ENCODE peak calls at places on chromosomes 5 and 9, in seven cellular contexts. P is right lobe of liver; Z is bronchial epithelial cell; I is WERI-Rb-1; U is epithelial cell of proximal tubule; R is CD4-positive, alpha-beta T cell; M is WTC11. F is an unnamed sample.

GRCh38 chr5:38866362-38867070 is 20.7 kb downstream of the OSMR start:
- DNase-seq in P (no peak), Z (no peak), I (no peak), U (no peak), R (no peak), M (no peak), F (no peak)

GRCh38 chr5:133396187-133396621 is 216.1 kb downstream of the FSTL4 start:
- DNase-seq in P (no peak), Z (no peak), I (no peak), U (no peak), R (no peak), M (peak; percentile 47), F (no peak)

GRCh38 chr5:150140830-150141229 is 14.8 kb downstream of the PDGFRB start:
- DNase-seq in P (no peak), Z (no peak), I (no peak), U (no peak), R (no peak), M (no peak), F (no peak)

GRCh38 chr9:131227112-131228058 is 48.9 kb downstream of the FAM78A start:
- DNase-seq in P (peak; percentile 62), Z (no peak), I (no peak), U (no peak), R (no peak), M (no peak), F (no peak)

GRCh38 chr5:171999877-172000276 is 6.6 kb downstream of the FBXW11 start:
- DNase-seq in P (no peak), Z (peak; percentile 58), I (no peak), U (no peak), R (no peak), M (no peak), F (no peak)

GRCh38 chr5:163619951-163620350 is 114.5 kb downstream of the MAT2B start:
- DNase-seq in P (no peak), Z (no peak), I (peak; percentile 17), U (no peak), R (no peak), M (no peak), F (no peak)

GRCh38 chr5:168219515-168220410 is 71.7 kb upstream of the WWC1 start:
- DNase-seq in P (no peak), Z (peak; percentile 71), I (peak; percentile 53), U (peak; percentile 41), R (no peak), M (peak; percentile 59), F (peak; percentile 56)

GRCh38 chr5:142904421-142904820 is 134.2 kb downstream of the ARHGAP26 start:
- DNase-seq in P (no peak), Z (peak; percentile 91), I (no peak), U (no peak), R (no peak), M (no peak), F (no peak)

GRCh38 chr5:128475693-128476092 is 62.4 kb downstream of the FBN2 start:
- DNase-seq in P (no peak), Z (no peak), I (no peak), U (no peak), R (no peak), M (no peak), F (no peak)

GRCh38 chr9:124218438-124219289 is 39.1 kb upstream of the NEK6 start:
- DNase-seq in P (peak; percentile 69), Z (peak; percentile 67), I (no peak), U (no peak), R (no peak), M (no peak), F (no peak)

GRCh38 chr5:1762878-1763547 is 36.6 kb downstream of the MRPL36 start:
- DNase-seq in P (peak; percentile 5), Z (no peak), I (peak; percentile 5), U (no peak), R (no peak), M (no peak), F (no peak)

GRCh38 chr9:18997151-18997550 is 35.9 kb downstream of the SAXO1 start:
- DNase-seq in P (no peak), Z (peak; percentile 1), I (no peak), U (no peak), R (no peak), M (no peak), F (no peak)

GRCh38 chr9:106737516-106737915 is 125.5 kb upstream of the ZNF462 start:
- DNase-seq in P (no peak), Z (no peak), I (no peak), U (no peak), R (no peak), M (no peak), F (no peak)

GRCh38 chr9:96065482-96066251 is 190.2 kb downstream of the ERCC6L2 start:
- DNase-seq in P (no peak), Z (no peak), I (no peak), U (no peak), R (no peak), M (no peak), F (no peak)

GRCh38 chr9:113737414-113738271 is 138.5 kb upstream of the ZNF618 start:
- DNase-seq in P (no peak), Z (peak; percentile 50), I (peak; percentile 73), U (no peak), R (no peak), M (peak; percentile 70), F (peak; percentile 73)

GRCh38 chr5:140265845-140266244 is 37.1 kb downstream of the PFDN1 start:
- DNase-seq in P (no peak), Z (no peak), I (no peak), U (no peak), R (no peak), M (no peak), F (no peak)

GRCh38 chr9:16039103-16039987 is 486.5 kb downstream of the CCDC171 start:
- DNase-seq in P (no peak), Z (no peak), I (peak; percentile 58), U (no peak), R (no peak), M (peak; percentile 69), F (no peak)

GRCh38 chr5:133993152-133993548 is 11.6 kb downstream of the VDAC1 start:
- DNase-seq in P (no peak), Z (peak; percentile 51), I (no peak), U (no peak), R (no peak), M (no peak), F (no peak)

DNA sequence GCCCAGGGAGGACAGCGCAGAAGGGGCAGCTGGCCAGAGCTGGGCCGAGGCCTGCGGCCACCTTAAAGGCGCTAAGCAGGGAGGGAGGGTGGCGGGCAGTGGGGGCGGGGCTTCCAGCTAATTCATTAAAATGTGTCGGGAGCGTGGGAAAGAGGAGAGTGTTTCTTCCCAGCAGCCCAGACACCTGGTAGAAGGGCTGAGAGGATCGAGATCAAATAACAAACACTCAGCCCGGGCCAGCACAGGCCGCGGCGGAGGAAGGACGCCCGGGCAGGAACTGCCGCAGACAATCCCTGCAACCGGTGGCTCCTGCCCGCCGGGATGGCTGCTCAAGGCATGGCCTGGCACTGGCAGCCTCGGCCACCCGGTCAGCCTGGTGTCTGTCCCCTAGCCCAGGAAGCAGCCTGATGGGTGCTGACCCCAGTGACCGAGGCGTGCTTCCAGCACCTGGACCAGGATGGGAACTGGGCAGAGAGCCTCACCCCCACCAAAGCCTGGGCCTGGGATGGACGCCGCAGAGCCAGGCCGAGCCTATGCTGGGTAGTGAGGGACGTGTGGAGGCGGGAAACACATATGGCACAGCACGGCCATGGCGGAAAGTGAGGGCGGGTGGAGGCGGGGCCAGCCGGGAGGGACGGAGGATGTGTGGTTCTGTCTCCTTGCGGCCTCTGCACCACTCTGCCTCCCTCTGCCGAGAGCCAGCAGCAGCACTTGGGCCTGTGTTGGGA is 3.2 kb upstream of the NRARP start:
- DNase-seq in P (peak; percentile 68), Z (peak; percentile 55), I (peak; percentile 92), U (no peak), R (peak; percentile 44), M (peak; percentile 69), F (peak; percentile 90)
- TF ChIP-seq CTCF in P (no peak), Z (peak; percentile 47), I (peak; percentile 58), U (peak; percentile 7), R (no peak), M (no peak), F (no peak)

DNA sequence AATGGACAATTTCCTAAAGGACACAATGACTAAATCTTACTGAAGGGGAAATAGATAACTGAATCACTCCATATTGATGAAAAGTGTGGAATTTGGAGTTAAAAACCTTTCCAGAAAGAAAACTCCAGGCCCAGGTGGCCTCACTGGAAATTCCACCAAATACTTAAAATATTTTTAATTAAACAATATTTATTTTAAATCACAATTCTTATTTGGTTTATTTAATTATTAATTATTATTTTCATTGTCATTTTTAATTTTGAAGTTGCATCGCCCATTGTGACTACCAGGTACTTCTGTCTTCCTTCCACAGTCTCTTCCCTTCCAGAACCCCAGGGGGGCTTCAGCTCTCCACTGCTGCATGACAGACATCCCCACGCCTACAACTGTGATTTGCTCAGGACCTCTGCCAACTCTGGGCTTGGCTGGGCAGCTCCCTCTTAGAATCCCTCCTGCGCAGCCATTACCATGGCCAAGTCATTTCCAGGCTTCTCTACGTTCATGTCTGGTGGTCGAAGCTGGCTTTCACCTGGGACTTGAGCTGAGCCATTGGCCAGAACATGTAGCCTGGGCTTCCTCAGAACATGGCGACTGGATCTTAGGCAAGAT is 16.4 kb upstream of the GADD45G start:
- DNase-seq in P (no peak), Z (no peak), I (no peak), U (no peak), R (no peak), M (no peak), F (no peak)
- TF ChIP-seq CTCF in P (no peak), Z (no peak), I (no peak), U (no peak), R (no peak), M (no peak), F (no peak)

GRCh38 chr9:31808770-31809169 is 575.7 kb upstream of the ACO1 start:
- DNase-seq in P (no peak), Z (no peak), I (no peak), U (no peak), R (no peak), M (no peak), F (no peak)

DNA sequence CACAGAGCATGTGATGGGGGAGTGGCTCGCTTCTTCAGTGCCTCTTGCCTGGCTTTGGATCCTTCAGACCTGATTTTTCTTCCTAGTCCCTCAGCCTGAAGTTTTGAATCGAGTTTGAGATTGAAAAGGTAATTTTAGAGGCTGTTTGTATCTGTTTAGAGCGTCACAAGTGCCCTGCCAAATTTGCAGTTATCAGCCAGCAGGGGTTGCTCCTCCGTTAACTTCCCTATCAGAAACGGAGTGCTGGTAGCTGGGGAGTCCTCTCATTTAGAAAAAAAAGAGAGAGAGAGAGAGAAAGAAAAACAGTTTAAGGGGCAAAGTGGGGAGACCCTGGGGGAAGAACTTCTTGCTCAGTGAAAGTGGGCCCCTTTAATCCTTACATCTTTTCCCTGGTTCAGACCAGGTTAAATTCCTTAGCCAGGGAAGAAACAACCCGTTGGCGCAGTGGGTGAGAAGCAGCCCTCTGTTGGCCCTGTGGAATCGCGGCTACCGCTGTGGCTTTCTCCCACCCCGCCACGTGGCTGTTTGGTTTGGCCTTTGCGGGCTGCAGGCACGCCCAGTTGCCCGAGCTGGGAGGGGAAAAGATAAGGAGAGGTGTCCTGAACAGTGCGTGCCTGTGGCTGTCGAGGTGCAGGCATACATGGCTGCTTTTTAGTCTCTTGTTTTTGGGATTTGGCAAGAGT is 576.7 kb upstream of the ACO1 start:
- DNase-seq in P (no peak), Z (no peak), I (no peak), U (no peak), R (no peak), M (peak; percentile 60), F (no peak)
- TF ChIP-seq CTCF in P (no peak), Z (no peak), I (peak; percentile 20), U (peak; percentile 27), R (no peak), M (no peak), F (no peak)

DNA sequence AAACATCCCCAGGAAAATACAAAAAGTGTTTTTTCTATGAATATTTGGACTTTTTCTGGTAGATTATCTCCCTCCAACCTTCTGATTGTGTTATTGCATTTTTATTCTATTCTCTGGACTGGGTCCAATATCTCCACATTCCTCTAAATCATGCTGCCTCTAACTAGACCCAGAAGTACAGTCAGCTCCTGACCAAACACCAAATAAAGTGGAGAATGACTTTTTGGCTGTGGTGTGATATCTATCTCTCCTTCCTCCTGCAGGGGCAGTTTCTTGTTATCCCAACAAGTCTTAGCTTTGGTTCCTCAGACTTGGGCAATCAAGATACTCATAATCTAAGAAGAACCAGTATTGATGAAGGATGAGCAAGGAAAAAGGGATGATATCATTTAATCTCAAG is 3.2 kb upstream of the RAI14 start:
- DNase-seq in P (no peak), Z (no peak), I (no peak), U (no peak), R (no peak), M (no peak), F (no peak)
- TF ChIP-seq CTCF in P (no peak), Z (no peak), I (no peak), U (no peak), R (no peak), M (no peak), F (no peak)